ENCODE peak calls at places on chromosome 17, in five cellular contexts. G, P, S, J and L are unnamed samples.

GRCh38 chr17:77098884-77099545 is 41.8 kb upstream of the SEC14L1 start:
- DNase-seq in G (peak; percentile 56), P (peak; percentile 85), J (peak; percentile 77), S (peak; percentile 57), L (no peak)

GRCh38 chr17:19502517-19502916 is 31.1 kb upstream of the SLC47A1 start:
- DNase-seq in S (no peak), G (no peak), J (no peak), P (no peak), L (no peak)

GRCh38 chr17:17545031-17545820 is 46.3 kb downstream of the PEMT start:
- DNase-seq in G (no peak), S (no peak), P (peak; percentile 57), J (no peak), L (no peak)

GRCh38 chr17:7063518-7064094 is 16.4 kb downstream of the CLEC10A start:
- DNase-seq in G (no peak), J (no peak), P (no peak), S (no peak), L (no peak)

GRCh38 chr17:49494937-49495841 is at the start of gene NGFR:
- DNase-seq in G (no peak), S (no peak), J (no peak), P (peak; percentile 13), L (peak; percentile 23)

GRCh38 chr17:75289832-75290337 is 652 bp upstream of the SLC25A19 start:
- DNase-seq in G (peak; percentile 50), S (no peak), J (peak; percentile 66), P (peak; percentile 60), L (peak; percentile 71)

GRCh38 chr17:76635659-76636360 is 7.7 kb downstream of the ST6GALNAC1 start:
- DNase-seq in S (no peak), J (no peak), P (peak; percentile 52), G (no peak), L (no peak)

GRCh38 chr17:69638516-69638915 is 224.0 kb downstream of the MAP2K6 start:
- DNase-seq in P (peak; percentile 12), S (no peak), J (no peak), G (no peak), L (no peak)

GRCh38 chr17:36136439-36136838 is 32.8 kb downstream of the CCL4 start:
- DNase-seq in G (no peak), S (no peak), J (no peak), P (no peak), L (no peak)

GRCh38 chr17:49646391-49647255 is 31.3 kb downstream of the SPOP start:
- DNase-seq in S (peak; percentile 23), P (peak; percentile 77), J (peak; percentile 47), G (no peak), L (no peak)

GRCh38 chr17:72441899-72442298 is 321.1 kb downstream of the SOX9 start:
- DNase-seq in P (no peak), J (no peak), S (no peak), G (no peak), L (peak; percentile 53)

GRCh38 chr17:1005361-1005946 is 8.5 kb downstream of the TIMM22 start:
- DNase-seq in P (peak; percentile 54), J (peak; percentile 73), G (peak; percentile 81), S (no peak), L (peak; percentile 54)

GRCh38 chr17:55410722-55411462 is 10.7 kb downstream of the MMD start:
- DNase-seq in P (no peak), J (no peak), S (peak; percentile 55), G (no peak), L (no peak)

GRCh38 chr17:68161644-68162428 is 86.0 kb upstream of the AMZ2 start:
- DNase-seq in P (no peak), G (no peak), S (no peak), J (peak; percentile 27), L (no peak)

GRCh38 chr17:1003633-1003971 is 6.7 kb downstream of the TIMM22 start:
- DNase-seq in S (no peak), P (no peak), G (no peak), J (no peak), L (no peak)

GRCh38 chr17:11296994-11297393 is 56.0 kb downstream of the SHISA6 start:
- DNase-seq in G (no peak), S (peak; percentile 10), P (no peak), J (no peak), L (no peak)

GRCh38 chr17:3907483-3908216 is 8.6 kb downstream of the P2RX1 start:
- DNase-seq in S (peak; percentile 36), P (no peak), J (no peak), G (no peak), L (no peak)

GRCh38 chr17:10735821-10736220 is 6.0 kb upstream of the TMEM220 start:
- DNase-seq in P (no peak), J (peak; percentile 3), S (no peak), G (no peak), L (no peak)

DNA sequence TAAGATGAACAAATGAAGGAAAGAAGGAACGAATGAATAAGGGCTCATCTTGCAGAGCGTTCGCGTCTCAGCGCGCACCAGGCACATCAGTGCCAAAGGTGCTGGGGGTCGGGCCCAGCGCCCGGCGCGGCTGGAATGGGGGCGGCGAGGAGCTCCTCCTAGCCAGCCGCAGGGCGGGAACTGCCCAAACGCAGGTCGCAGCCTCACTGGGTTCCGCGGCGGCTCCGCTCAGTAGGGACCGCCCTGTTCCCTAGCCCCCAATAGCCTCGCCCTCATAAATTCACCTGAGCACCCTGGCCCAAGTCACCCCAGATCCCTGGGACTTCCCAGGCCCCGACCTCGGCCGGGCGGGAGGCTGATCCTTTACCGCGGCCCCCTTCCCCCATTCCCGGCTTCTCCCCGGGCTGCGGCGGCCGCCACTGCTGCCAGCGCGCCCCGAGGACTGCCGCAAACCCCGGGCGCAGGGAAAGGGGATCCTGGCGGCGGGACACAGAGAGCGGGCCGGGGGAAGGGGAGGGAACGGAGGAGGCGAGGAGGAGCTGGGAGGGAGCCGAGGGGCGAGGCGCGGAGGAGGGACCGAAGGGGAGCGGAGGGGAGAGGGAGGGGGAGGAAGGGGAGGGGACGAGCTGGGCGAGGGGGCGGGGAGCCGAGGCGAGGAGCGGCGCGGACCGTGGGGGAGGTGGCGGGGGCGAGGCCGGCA is 377 bp upstream of the CRHR1 start:
- DNase-seq in G (no peak), S (no peak), J (peak; percentile 66), P (no peak), L (no peak)
- H3K4me3 ChIP-seq in G (peak overlapping the region; percentile 50), S (peak overlapping the region; percentile 14), J (peak overlapping the region; percentile 45), P (no peak overlapping the region), L (no peak overlapping the region)

GRCh38 chr17:63942309-63942985 is 10.3 kb upstream of the CD79B start:
- DNase-seq in G (no peak), S (no peak), J (no peak), P (no peak), L (no peak)
- TF ChIP-seq CTCF in G (no peak), S (no peak), J (no peak), P (no peak), L (no peak)

DNA sequence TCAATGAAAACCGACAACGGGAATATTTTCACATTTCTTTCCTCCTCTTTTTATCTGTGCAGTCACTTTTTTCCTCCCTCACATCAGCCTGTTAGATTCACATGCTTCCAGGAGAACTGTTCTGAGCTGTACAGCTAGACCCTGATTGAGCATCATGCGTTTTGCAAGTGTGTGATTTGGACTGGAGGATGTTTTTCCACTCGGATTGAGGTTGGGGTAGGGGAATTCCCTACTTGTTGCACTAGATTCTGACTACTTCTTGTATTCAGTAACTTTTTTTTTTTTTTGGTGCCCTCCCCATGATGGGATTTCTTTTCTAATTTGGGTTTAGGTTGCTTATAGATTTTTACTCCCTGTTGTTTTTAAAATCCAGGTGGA is 4.8 kb downstream of the MSI2 start:
- DNase-seq in S (no peak), P (no peak), G (no peak), J (no peak), L (no peak)
- H3K36me3 ChIP-seq in S (peaks cover 61% of the 10 kb centered on the region), P (peaks cover 11% of the 10 kb centered on the region), G (peaks cover 5% of the 10 kb centered on the region), J (no peaks in the 10 kb centered on the region), L (no peaks in the 10 kb centered on the region)

DNA sequence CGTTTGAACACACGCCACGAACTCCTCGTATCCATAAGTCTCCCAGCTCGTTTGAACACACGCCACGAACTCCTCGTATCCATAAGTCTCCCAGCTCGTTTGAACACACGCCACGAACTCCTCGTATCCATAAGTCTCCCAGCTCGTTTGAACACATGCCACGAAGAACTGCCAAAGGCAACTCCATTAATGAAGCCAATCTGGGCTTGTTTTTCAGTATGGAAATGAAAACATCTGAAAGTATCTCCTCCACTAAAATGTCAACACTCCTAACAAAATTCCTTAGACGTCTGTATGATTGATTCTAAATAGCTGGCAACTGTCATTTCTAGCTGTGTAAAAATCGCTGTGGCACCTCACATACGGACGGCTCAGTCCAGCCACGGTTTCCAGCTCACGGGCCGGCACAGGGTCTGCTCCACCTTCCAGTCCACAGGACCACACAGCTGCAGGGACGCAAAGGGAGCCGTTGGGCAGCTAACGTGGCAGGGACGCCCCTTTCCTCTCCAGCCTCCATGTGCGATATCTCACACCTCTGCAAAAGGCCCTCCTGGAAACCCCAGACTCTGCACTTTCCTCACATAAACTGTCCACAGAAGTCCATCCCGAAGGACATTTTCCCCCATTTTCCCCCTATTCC is 67.1 kb upstream of the METRNL start:
- DNase-seq in J (no peak), G (no peak), S (no peak), P (no peak), L (no peak)
- H3K4me3 ChIP-seq in J (no peak overlapping the region), G (no peak overlapping the region), S (no peak overlapping the region), P (no peak overlapping the region), L (no peak overlapping the region)

GRCh38 chr17:79527286-79527685 is 83.6 kb downstream of the RBFOX3 start:
- DNase-seq in J (no peak), G (no peak), P (no peak), S (no peak), L (no peak)
- TF ChIP-seq CTCF in J (no peak), G (no peak), P (no peak), S (no peak), L (no peak)

GRCh38 chr17:29572691-29573557 is 4.4 kb downstream of the TP53I13 start:
- DNase-seq in G (peak; percentile 67), S (no peak), J (peak; percentile 43), P (peak; percentile 56), L (peak; percentile 70)
- H3K36me3 ChIP-seq in G (no peaks in the 10 kb centered on the region), S (peaks cover 15% of the 10 kb centered on the region), J (no peaks in the 10 kb centered on the region), P (peaks cover 51% of the 10 kb centered on the region), L (no peaks in the 10 kb centered on the region)

GRCh38 chr17:57861737-57862409 is 12.0 kb upstream of the MRPS23 start:
- DNase-seq in G (peak; percentile 65), J (peak; percentile 75), P (no peak), S (peak; percentile 54), L (peak; percentile 83)

GRCh38 chr17:57861000-57861736 is 11.3 kb upstream of the MRPS23 start:
- DNase-seq in P (peak; percentile 60), S (peak; percentile 94), J (peak; percentile 66), G (peak; percentile 77), L (peak; percentile 81)

GRCh38 chr17:57862990-57863667 is 13.3 kb upstream of the MRPS23 start:
- DNase-seq in G (no peak), J (peak; percentile 53), P (no peak), S (peak; percentile 94), L (no peak)

GRCh38 chr17:57864273-57864672 is 14.4 kb upstream of the MRPS23 start:
- DNase-seq in G (no peak), J (peak; percentile 10), S (no peak), P (no peak), L (no peak)

DNA sequence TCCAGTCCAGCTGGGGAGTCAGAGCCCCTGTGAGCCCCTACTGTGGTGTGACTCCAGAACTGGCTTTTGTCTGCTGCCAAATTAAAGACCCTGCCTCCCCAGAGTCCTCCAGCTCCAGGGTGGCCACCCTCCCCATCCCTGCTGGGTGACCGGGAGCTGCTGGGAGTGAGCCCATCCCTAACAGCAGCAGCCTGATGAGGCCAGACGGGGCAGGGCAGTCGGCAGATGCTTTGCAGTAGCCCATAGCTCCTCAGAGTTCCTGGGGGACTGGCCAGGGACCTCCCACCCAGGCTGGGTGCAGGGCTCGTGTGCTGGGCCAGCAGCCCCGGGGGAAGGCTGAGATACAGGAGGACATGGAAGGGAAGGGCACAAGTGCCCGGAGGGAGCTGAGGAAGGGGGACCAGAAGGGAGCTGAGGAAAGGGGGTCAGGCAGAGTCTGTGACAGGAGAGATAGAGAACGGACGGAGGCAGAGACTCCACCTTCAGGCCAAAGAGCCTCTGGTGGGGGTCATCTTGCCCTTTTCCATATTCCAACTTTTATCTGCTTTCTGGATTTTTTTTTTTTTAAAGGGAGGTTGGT is 12.7 kb upstream of the MRPS23 start:
- DNase-seq in J (peak; percentile 38), P (no peak), S (no peak), G (no peak), L (no peak)
- H3K4me3 ChIP-seq in J (peak overlapping the region; percentile 50), P (no peak overlapping the region), S (peak overlapping the region; percentile 71), G (peak overlapping the region; percentile 59), L (no peak overlapping the region)